ENCODE peak calls at places on chromosomes 16 and 17, in four cellular contexts. Z is H1, W is neuronal stem cell, M is mesenchymal stem cell. V is an unnamed sample.

GRCh38 chr17:3026856-3027751 is 36.3 kb downstream of the OR1D5 start:
- DNase-seq in M (no peak), W (no peak), Z (no peak), V (no peak)

GRCh38 chr17:12431188-12431587 is 234.5 kb upstream of the MYOCD start:
- DNase-seq in Z (no peak), W (no peak), M (no peak), V (no peak)

GRCh38 chr17:57455063-57455914 is 199.0 kb downstream of the MSI2 start:
- DNase-seq in W (no peak), Z (no peak), M (peak; percentile 43), V (no peak)

GRCh38 chr16:15461376-15461775 is 27.0 kb downstream of the BMERB1 start:
- DNase-seq in M (no peak), Z (no peak), W (no peak), V (no peak)

GRCh38 chr16:66001432-66001831 is 365.1 kb upstream of the CDH5 start:
- DNase-seq in W (no peak), Z (no peak), M (no peak), V (no peak)

GRCh38 chr17:39753514-39754160 is 15.9 kb downstream of the GRB7 start:
- DNase-seq in Z (no peak), M (no peak), W (no peak), V (peak; percentile 41)

GRCh38 chr16:69108905-69109252 is 3.4 kb downstream of the HAS3 start:
- DNase-seq in Z (no peak), M (no peak), W (no peak), V (no peak)

GRCh38 chr17:75404223-75404738 is 1.2 kb downstream of the GRB2 start:
- DNase-seq in M (peak; percentile 91), W (no peak), Z (no peak), V (peak; percentile 91)

GRCh38 chr17:2179615-2180295 is 123.8 kb downstream of the SMG6 start:
- DNase-seq in M (peak; percentile 92), W (no peak), Z (no peak), V (no peak)

GRCh38 chr16:52227851-52228250 is 319.1 kb downstream of the TOX3 start:
- DNase-seq in Z (no peak), W (no peak), M (no peak), V (no peak)

GRCh38 chr17:15397605-15398004 is 56.2 kb upstream of the TEKT3 start:
- DNase-seq in W (no peak), Z (no peak), M (no peak), V (no peak)

GRCh38 chr17:63476494-63476856 is 386 bp upstream of the ACE start:
- DNase-seq in Z (no peak), M (peak; percentile 31), W (peak; percentile 39), V (peak; percentile 64)

GRCh38 chr17:49341356-49341755 is 20.7 kb downstream of the ZNF652 start:
- DNase-seq in W (no peak), Z (no peak), M (peak; percentile 17), V (no peak)

GRCh38 chr16:724188-725040 is 1.8 kb downstream of the CCDC78 start:
- DNase-seq in M (no peak), Z (no peak), W (no peak), V (no peak)

GRCh38 chr17:68033636-68034451 is 1.7 kb upstream of the KPNA2 start:
- DNase-seq in Z (peak; percentile 84), M (peak; percentile 68), W (peak; percentile 88), V (peak; percentile 99)

GRCh38 chr17:9768381-9768934 is 22.9 kb downstream of the DHRS7C start:
- DNase-seq in Z (no peak), W (peak; percentile 15), M (peak; percentile 40), V (peak; percentile 61)

GRCh38 chr17:29019475-29020181 is 13.8 kb upstream of the SEZ6 start:
- DNase-seq in W (no peak), Z (no peak), M (no peak), V (peak; percentile 52)

GRCh38 chr17:48269209-48269608 is 160.8 kb downstream of the SKAP1 start:
- DNase-seq in Z (no peak), W (no peak), M (no peak), V (no peak)

GRCh38 chr17:6542577-6542976 is 13.8 kb downstream of the PITPNM3 start:
- DNase-seq in M (no peak), W (no peak), Z (no peak), V (no peak)

GRCh38 chr16:89801800-89802199 is 14.6 kb downstream of the FANCA start:
- DNase-seq in W (no peak), M (no peak), Z (no peak), V (no peak)

GRCh38 chr17:80445152-80446110 is 30.5 kb downstream of the ENDOV start:
- DNase-seq in M (no peak), W (no peak), Z (no peak), V (no peak)

GRCh38 chr16:89531821-89532526 is 23.8 kb downstream of the SPG7 start:
- DNase-seq in Z (no peak), W (no peak), M (no peak), V (no peak)

GRCh38 chr17:67800495-67800928 is 24.8 kb upstream of the BPTF start:
- DNase-seq in Z (peak; percentile 59), W (peak; percentile 50), M (peak; percentile 79), V (peak; percentile 88)

DNA sequence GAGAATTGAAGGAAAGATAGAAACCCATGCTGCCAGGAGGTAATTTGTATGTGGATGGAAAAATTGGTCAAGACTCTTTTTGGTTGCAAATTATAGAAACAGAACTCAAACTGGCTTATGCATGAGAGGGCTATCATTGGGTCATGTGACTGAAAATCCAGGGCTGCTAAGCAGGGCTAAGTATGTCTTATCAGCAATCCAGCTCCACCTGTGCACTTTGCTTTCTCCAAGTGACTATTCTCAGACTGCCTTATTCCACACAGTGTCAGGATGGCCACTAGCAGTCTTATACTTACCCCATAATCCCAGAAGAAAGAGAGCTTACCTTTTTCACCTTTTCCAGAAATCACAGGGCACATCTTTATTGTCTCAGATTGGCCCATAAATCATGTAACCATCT is 113.5 kb downstream of the CBLN1 start:
- DNase-seq in Z (no peak), W (no peak), M (no peak), V (no peak)
- H3K27ac ChIP-seq in Z (no peak overlapping the region), W (no peak overlapping the region), M (no peak overlapping the region), V (no peak overlapping the region)

GRCh38 chr17:79033046-79033616 is 9.2 kb downstream of the C1QTNF1 start:
- DNase-seq in W (no peak), M (no peak), Z (no peak), V (no peak)
- H3K23ac ChIP-seq in W (no peak overlapping the region), M (no peak overlapping the region), Z (no peak overlapping the region), V (no peak overlapping the region)

GRCh38 chr17:27354051-27354490 is 60.2 kb downstream of the WSB1 start:
- DNase-seq in Z (no peak), W (no peak), M (no peak), V (no peak)

GRCh38 chr17:27355419-27355818 is 61.5 kb downstream of the WSB1 start:
- DNase-seq in M (no peak), Z (no peak), W (no peak), V (peak; percentile 45)

GRCh38 chr17:27354491-27355081 is 60.7 kb downstream of the WSB1 start:
- DNase-seq in W (no peak), M (no peak), Z (no peak), V (peak; percentile 57)

GRCh38 chr17:27357236-27357635 is 63.3 kb downstream of the WSB1 start:
- DNase-seq in Z (no peak), W (no peak), M (no peak), V (no peak)

DNA sequence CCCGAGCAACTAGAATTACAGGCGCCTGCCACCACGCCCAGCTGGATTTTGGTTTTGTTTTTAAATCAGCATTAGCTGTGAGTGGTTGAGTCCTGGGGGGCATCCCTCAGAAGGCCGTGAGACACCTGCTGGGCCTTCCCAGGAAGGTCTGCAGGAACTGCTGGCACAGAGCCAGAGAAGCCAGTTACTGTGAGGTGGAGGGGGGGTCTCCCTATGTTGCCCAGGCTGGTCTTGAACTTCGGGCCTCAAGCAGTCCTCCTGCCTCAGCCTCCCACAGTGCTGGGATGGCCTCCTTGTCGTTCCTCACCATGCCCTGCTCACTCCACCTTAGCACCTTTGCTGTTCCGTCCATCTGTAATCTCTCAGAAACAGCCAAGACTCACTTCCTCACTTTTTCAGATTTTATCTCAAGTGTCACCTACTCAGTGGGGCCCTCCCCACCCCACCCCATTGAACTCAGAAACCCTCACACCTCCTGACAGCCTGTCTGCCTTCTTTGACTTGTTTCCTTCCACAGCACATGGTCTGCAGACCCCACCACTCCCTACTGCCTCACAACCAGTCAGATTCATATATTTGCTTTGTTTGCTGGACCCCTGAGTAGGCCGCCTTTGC is 62.3 kb downstream of the WSB1 start:
- DNase-seq in Z (no peak), M (no peak), W (no peak), V (no peak)
- H3K4me3 ChIP-seq in Z (no peak overlapping the region), M (no peak overlapping the region), W (no peak overlapping the region), V (no peak overlapping the region)

GRCh38 chr17:5126719-5127488 is 11.1 kb downstream of the USP6 start:
- DNase-seq in Z (no peak), M (no peak), W (no peak), V (no peak)

GRCh38 chr17:5123343-5124124 is 7.7 kb downstream of the USP6 start:
- DNase-seq in W (no peak), M (no peak), Z (no peak), V (no peak)

GRCh38 chr17:5120036-5120435 is 4.2 kb downstream of the USP6 start:
- DNase-seq in Z (no peak), W (no peak), M (no peak), V (no peak)

GRCh38 chr17:5121186-5121841 is 5.5 kb downstream of the USP6 start:
- DNase-seq in M (no peak), Z (no peak), W (no peak), V (no peak)

GRCh38 chr17:5122586-5123342 is 6.9 kb downstream of the USP6 start:
- DNase-seq in M (peak; percentile 15), W (peak; percentile 23), Z (no peak), V (peak; percentile 47)
- H3K27ac ChIP-seq in M (no peak overlapping the region), W (no peak overlapping the region), Z (no peak overlapping the region), V (no peak overlapping the region)

GRCh38 chr17:72683506-72684404 is 408.7 kb downstream of the SLC39A11 start:
- DNase-seq in Z (no peak), M (peak; percentile 98), W (no peak), V (peak; percentile 68)
- H3K23ac ChIP-seq in Z (no peak overlapping the region), M (no peak overlapping the region), W (no peak overlapping the region), V (no peak overlapping the region)

GRCh38 chr17:628089-628488 is 86.5 kb downstream of the VPS53 start:
- DNase-seq in M (no peak), W (no peak), Z (no peak), V (no peak)
- H3K4me3 ChIP-seq in M (no peak overlapping the region), W (no peak overlapping the region), Z (no peak overlapping the region), V (no peak overlapping the region)

GRCh38 chr16:21001262-21001661 is 100.7 kb downstream of the LYRM1 start:
- DNase-seq in M (peak; percentile 11), Z (no peak), W (peak; percentile 17), V (peak; percentile 49)
- H3K27ac ChIP-seq in M (no peak overlapping the region), Z (no peak overlapping the region), W (no peak overlapping the region), V (no peak overlapping the region)